ENCODE peak calls at places on chromosome 12, in five cellular contexts. C is AG04450, O is T follicular helper cell, N is amniotic stem cell, S is SW480. D is an unnamed sample.

GRCh38 chr12:94148841-94149780 is 734 bp downstream of the PLXNC1 start:
- DNase-seq in N (no peak), O (peak), S (peak), C (no peak), D (peak)

GRCh38 chr12:93397412-93397811 is 19.7 kb downstream of the NUDT4 start:
- DNase-seq in O (no peak), S (no peak), N (no peak), C (no peak), D (no peak)

GRCh38 chr12:42612258-42612608 is 22.7 kb upstream of the PRICKLE1 start:
- DNase-seq in N (no peak), O (no peak), S (no peak), C (no peak), D (no peak)

GRCh38 chr12:110245278-110245868 is 35.7 kb upstream of the ATP2A2 start:
- DNase-seq in N (no peak), S (peak), C (no peak), O (peak), D (no peak)

GRCh38 chr12:52316701-52317100 is 4.5 kb downstream of the KRT83 start:
- DNase-seq in O (no peak), S (no peak), N (no peak), C (no peak), D (no peak)

GRCh38 chr12:52873832-52874572 is 25.2 kb upstream of the KRT78 start:
- DNase-seq in S (peak), C (peak), N (peak), O (peak), D (peak)

GRCh38 chr12:58670623-58671022 is 249.7 kb downstream of the LRIG3 start:
- DNase-seq in O (no peak), C (no peak), S (no peak), N (no peak), D (no peak)

GRCh38 chr12:33734871-33735270 is 287.4 kb upstream of the ALG10 start:
- DNase-seq in C (no peak), N (no peak), S (no peak), O (no peak), D (no peak)

GRCh38 chr12:63876980-63877379 is 32.5 kb downstream of the SRGAP1 start:
- DNase-seq in O (no peak), N (no peak), S (no peak), C (no peak), D (no peak)

GRCh38 chr12:117680311-117680710 is 288.5 kb downstream of the KSR2 start:
- DNase-seq in S (no peak), O (no peak), N (no peak), C (no peak), D (no peak)

D was measured in progenitor cell of endocrine pancreas.